ENCODE peak calls at places on chromosomes 13 and 19, in eight cellular contexts. One of them, this sample, is unnamed.

GRCh38 chr19:1066748-1067340 is at the start of gene ARHGAP45:
- DNase-seq in adrenal gland: no peak
- DNase-seq in Calu3: peak; percentile 49
- DNase-seq in ascending aorta: no peak
- DNase-seq in activated CD8-positive, alpha-beta T cell treated with anti-CD3 and anti-CD28 coated beads, Interleukin-2, amount 10 ng/mL, durations not matched to agents 7 days and 5 days: peak; percentile 90
- DNase-seq in EL: no peak
- DNase-seq in pancreas: no peak
- DNase-seq in activated T-cell treated with anti-CD3 and anti-CD28 coated beads for 1 hour: peak; percentile 78
- DNase-seq in this sample: peak; percentile 81

GRCh38 chr13:94415484-94415883 is 64.0 kb downstream of the DCT start:
- DNase-seq in EL: no peak
- DNase-seq in activated T-cell treated with anti-CD3 and anti-CD28 coated beads for 1 hour: no peak
- DNase-seq in activated CD8-positive, alpha-beta T cell treated with anti-CD3 and anti-CD28 coated beads, Interleukin-2, amount 10 ng/mL, durations not matched to agents 7 days and 5 days: no peak
- DNase-seq in Calu3: no peak
- DNase-seq in pancreas: no peak
- DNase-seq in adrenal gland: no peak
- DNase-seq in ascending aorta: no peak
- DNase-seq in this sample: no peak

GRCh38 chr13:43359536-43359935 is 336.1 kb downstream of the DNAJC15 start:
- DNase-seq in activated T-cell treated with anti-CD3 and anti-CD28 coated beads for 1 hour: no peak
- DNase-seq in Calu3: no peak
- DNase-seq in adrenal gland: no peak
- DNase-seq in pancreas: no peak
- DNase-seq in ascending aorta: no peak
- DNase-seq in activated CD8-positive, alpha-beta T cell treated with anti-CD3 and anti-CD28 coated beads, Interleukin-2, amount 10 ng/mL, durations not matched to agents 7 days and 5 days: no peak
- DNase-seq in EL: no peak
- DNase-seq in this sample: no peak

GRCh38 chr13:102724923-102725322 is 30.1 kb upstream of the METTL21C start:
- DNase-seq in activated CD8-positive, alpha-beta T cell treated with anti-CD3 and anti-CD28 coated beads, Interleukin-2, amount 10 ng/mL, durations not matched to agents 7 days and 5 days: peak; percentile 27
- DNase-seq in adrenal gland: no peak
- DNase-seq in ascending aorta: no peak
- DNase-seq in EL: peak; percentile 52
- DNase-seq in pancreas: no peak
- DNase-seq in activated T-cell treated with anti-CD3 and anti-CD28 coated beads for 1 hour: no peak
- DNase-seq in Calu3: peak; percentile 2
- DNase-seq in this sample: peak; percentile 18

GRCh38 chr13:19818223-19818842 is 35.6 kb upstream of the PSPC1 start:
- DNase-seq in adrenal gland: no peak
- DNase-seq in activated CD8-positive, alpha-beta T cell treated with anti-CD3 and anti-CD28 coated beads, Interleukin-2, amount 10 ng/mL, durations not matched to agents 7 days and 5 days: peak; percentile 38
- DNase-seq in EL: no peak
- DNase-seq in Calu3: peak; percentile 11
- DNase-seq in activated T-cell treated with anti-CD3 and anti-CD28 coated beads for 1 hour: peak; percentile 16
- DNase-seq in ascending aorta: no peak
- DNase-seq in pancreas: peak; percentile 70
- DNase-seq in this sample: no peak

GRCh38 chr19:49113762-49114629 is at the start of gene LIN7B:
- DNase-seq in adrenal gland: peak; percentile 50
- DNase-seq in activated CD8-positive, alpha-beta T cell treated with anti-CD3 and anti-CD28 coated beads, Interleukin-2, amount 10 ng/mL, durations not matched to agents 7 days and 5 days: peak; percentile 76
- DNase-seq in pancreas: peak; percentile 90
- DNase-seq in ascending aorta: no peak
- DNase-seq in Calu3: peak; percentile 91
- DNase-seq in activated T-cell treated with anti-CD3 and anti-CD28 coated beads for 1 hour: peak; percentile 62
- DNase-seq in EL: peak; percentile 80
- DNase-seq in this sample: peak; percentile 50

GRCh38 chr19:44689290-44690130 is 9.4 kb upstream of the CEACAM16 start:
- DNase-seq in Calu3: peak; percentile 91
- DNase-seq in adrenal gland: peak; percentile 78
- DNase-seq in activated T-cell treated with anti-CD3 and anti-CD28 coated beads for 1 hour: peak; percentile 84
- DNase-seq in pancreas: peak; percentile 92
- DNase-seq in ascending aorta: no peak
- DNase-seq in EL: peak; percentile 61
- DNase-seq in activated CD8-positive, alpha-beta T cell treated with anti-CD3 and anti-CD28 coated beads, Interleukin-2, amount 10 ng/mL, durations not matched to agents 7 days and 5 days: peak; percentile 85
- DNase-seq in this sample: peak; percentile 67

GRCh38 chr19:6811906-6812305 is 39.4 kb downstream of the VAV1 start:
- DNase-seq in EL: peak; percentile 72
- DNase-seq in adrenal gland: no peak
- DNase-seq in ascending aorta: no peak
- DNase-seq in activated CD8-positive, alpha-beta T cell treated with anti-CD3 and anti-CD28 coated beads, Interleukin-2, amount 10 ng/mL, durations not matched to agents 7 days and 5 days: no peak
- DNase-seq in Calu3: peak; percentile 41
- DNase-seq in pancreas: no peak
- DNase-seq in activated T-cell treated with anti-CD3 and anti-CD28 coated beads for 1 hour: no peak
- DNase-seq in this sample: peak; percentile 53

GRCh38 chr13:33119886-33120543 is 103.8 kb downstream of the KL start:
- DNase-seq in EL: peak; percentile 87
- DNase-seq in ascending aorta: no peak
- DNase-seq in pancreas: no peak
- DNase-seq in Calu3: no peak
- DNase-seq in activated T-cell treated with anti-CD3 and anti-CD28 coated beads for 1 hour: no peak
- DNase-seq in adrenal gland: no peak
- DNase-seq in activated CD8-positive, alpha-beta T cell treated with anti-CD3 and anti-CD28 coated beads, Interleukin-2, amount 10 ng/mL, durations not matched to agents 7 days and 5 days: no peak
- DNase-seq in this sample: no peak

GRCh38 chr13:83088858-83089257 is 793.4 kb downstream of the SLITRK1 start:
- DNase-seq in EL: no peak
- DNase-seq in activated T-cell treated with anti-CD3 and anti-CD28 coated beads for 1 hour: no peak
- DNase-seq in pancreas: no peak
- DNase-seq in activated CD8-positive, alpha-beta T cell treated with anti-CD3 and anti-CD28 coated beads, Interleukin-2, amount 10 ng/mL, durations not matched to agents 7 days and 5 days: no peak
- DNase-seq in adrenal gland: no peak
- DNase-seq in ascending aorta: no peak
- DNase-seq in Calu3: no peak
- DNase-seq in this sample: no peak

GRCh38 chr13:33494596-33495214 is 209.2 kb upstream of the STARD13 start:
- DNase-seq in pancreas: no peak
- DNase-seq in Calu3: no peak
- DNase-seq in activated T-cell treated with anti-CD3 and anti-CD28 coated beads for 1 hour: no peak
- DNase-seq in adrenal gland: no peak
- DNase-seq in ascending aorta: no peak
- DNase-seq in activated CD8-positive, alpha-beta T cell treated with anti-CD3 and anti-CD28 coated beads, Interleukin-2, amount 10 ng/mL, durations not matched to agents 7 days and 5 days: no peak
- DNase-seq in EL: peak; percentile 95
- DNase-seq in this sample: no peak

GRCh38 chr19:30163663-30164062 is 208.5 kb upstream of the ZNF536 start:
- DNase-seq in activated CD8-positive, alpha-beta T cell treated with anti-CD3 and anti-CD28 coated beads, Interleukin-2, amount 10 ng/mL, durations not matched to agents 7 days and 5 days: peak; percentile 17
- DNase-seq in pancreas: peak; percentile 20
- DNase-seq in adrenal gland: no peak
- DNase-seq in EL: no peak
- DNase-seq in ascending aorta: no peak
- DNase-seq in activated T-cell treated with anti-CD3 and anti-CD28 coated beads for 1 hour: no peak
- DNase-seq in Calu3: no peak
- DNase-seq in this sample: no peak

GRCh38 chr19:39943586-39943985 is 9.2 kb upstream of the FCGBP start:
- DNase-seq in Calu3: peak; percentile 38
- DNase-seq in adrenal gland: no peak
- DNase-seq in ascending aorta: no peak
- DNase-seq in pancreas: no peak
- DNase-seq in EL: no peak
- DNase-seq in activated T-cell treated with anti-CD3 and anti-CD28 coated beads for 1 hour: no peak
- DNase-seq in activated CD8-positive, alpha-beta T cell treated with anti-CD3 and anti-CD28 coated beads, Interleukin-2, amount 10 ng/mL, durations not matched to agents 7 days and 5 days: no peak
- DNase-seq in this sample: no peak

GRCh38 chr19:33293255-33294057 is 8.9 kb downstream of the CEBPA start:
- DNase-seq in adrenal gland: peak; percentile 8
- DNase-seq in activated CD8-positive, alpha-beta T cell treated with anti-CD3 and anti-CD28 coated beads, Interleukin-2, amount 10 ng/mL, durations not matched to agents 7 days and 5 days: no peak
- DNase-seq in ascending aorta: no peak
- DNase-seq in EL: peak; percentile 68
- DNase-seq in Calu3: no peak
- DNase-seq in pancreas: peak; percentile 56
- DNase-seq in activated T-cell treated with anti-CD3 and anti-CD28 coated beads for 1 hour: no peak
- DNase-seq in this sample: no peak

GRCh38 chr19:16070366-16070990 is 5.8 kb upstream of the TPM4 start:
- DNase-seq in EL: no peak
- DNase-seq in activated CD8-positive, alpha-beta T cell treated with anti-CD3 and anti-CD28 coated beads, Interleukin-2, amount 10 ng/mL, durations not matched to agents 7 days and 5 days: peak; percentile 92
- DNase-seq in ascending aorta: peak; percentile 75
- DNase-seq in activated T-cell treated with anti-CD3 and anti-CD28 coated beads for 1 hour: peak; percentile 79
- DNase-seq in pancreas: no peak
- DNase-seq in adrenal gland: peak; percentile 52
- DNase-seq in Calu3: peak; percentile 94
- DNase-seq in this sample: peak; percentile 88

GRCh38 chr13:110993788-110994187 is 78.9 kb upstream of the ANKRD10 start:
- DNase-seq in activated T-cell treated with anti-CD3 and anti-CD28 coated beads for 1 hour: no peak
- DNase-seq in adrenal gland: no peak
- DNase-seq in ascending aorta: no peak
- DNase-seq in Calu3: no peak
- DNase-seq in EL: no peak
- DNase-seq in pancreas: no peak
- DNase-seq in activated CD8-positive, alpha-beta T cell treated with anti-CD3 and anti-CD28 coated beads, Interleukin-2, amount 10 ng/mL, durations not matched to agents 7 days and 5 days: no peak
- DNase-seq in this sample: peak; percentile 9

GRCh38 chr13:48181482-48182145 is 51.4 kb upstream of the ITM2B start:
- DNase-seq in pancreas: no peak
- DNase-seq in Calu3: no peak
- DNase-seq in activated T-cell treated with anti-CD3 and anti-CD28 coated beads for 1 hour: no peak
- DNase-seq in activated CD8-positive, alpha-beta T cell treated with anti-CD3 and anti-CD28 coated beads, Interleukin-2, amount 10 ng/mL, durations not matched to agents 7 days and 5 days: no peak
- DNase-seq in ascending aorta: no peak
- DNase-seq in EL: no peak
- DNase-seq in adrenal gland: no peak
- DNase-seq in this sample: no peak

GRCh38 chr19:22617614-22618325 is 16.4 kb upstream of the ZNF492 start:
- DNase-seq in adrenal gland: no peak
- DNase-seq in Calu3: no peak
- DNase-seq in activated CD8-positive, alpha-beta T cell treated with anti-CD3 and anti-CD28 coated beads, Interleukin-2, amount 10 ng/mL, durations not matched to agents 7 days and 5 days: no peak
- DNase-seq in pancreas: no peak
- DNase-seq in EL: no peak
- DNase-seq in ascending aorta: no peak
- DNase-seq in activated T-cell treated with anti-CD3 and anti-CD28 coated beads for 1 hour: no peak
- DNase-seq in this sample: no peak

GRCh38 chr13:79307866-79308298 is 98.2 kb downstream of the RBM26 start:
- DNase-seq in activated CD8-positive, alpha-beta T cell treated with anti-CD3 and anti-CD28 coated beads, Interleukin-2, amount 10 ng/mL, durations not matched to agents 7 days and 5 days: no peak
- DNase-seq in adrenal gland: peak; percentile 25
- DNase-seq in activated T-cell treated with anti-CD3 and anti-CD28 coated beads for 1 hour: no peak
- DNase-seq in ascending aorta: no peak
- DNase-seq in EL: peak; percentile 19
- DNase-seq in pancreas: no peak
- DNase-seq in Calu3: no peak
- DNase-seq in this sample: no peak

GRCh38 chr19:45249261-45250033 is 1.6 kb upstream of the MARK4 start:
- DNase-seq in adrenal gland: no peak
- DNase-seq in activated CD8-positive, alpha-beta T cell treated with anti-CD3 and anti-CD28 coated beads, Interleukin-2, amount 10 ng/mL, durations not matched to agents 7 days and 5 days: no peak
- DNase-seq in activated T-cell treated with anti-CD3 and anti-CD28 coated beads for 1 hour: no peak
- DNase-seq in ascending aorta: no peak
- DNase-seq in Calu3: no peak
- DNase-seq in pancreas: no peak
- DNase-seq in EL: no peak
- DNase-seq in this sample: no peak

GRCh38 chr19:750640-751423 is at the start of gene MISP:
- DNase-seq in Calu3: peak; percentile 94
- DNase-seq in activated CD8-positive, alpha-beta T cell treated with anti-CD3 and anti-CD28 coated beads, Interleukin-2, amount 10 ng/mL, durations not matched to agents 7 days and 5 days: no peak
- DNase-seq in ascending aorta: no peak
- DNase-seq in activated T-cell treated with anti-CD3 and anti-CD28 coated beads for 1 hour: no peak
- DNase-seq in EL: no peak
- DNase-seq in pancreas: peak; percentile 72
- DNase-seq in adrenal gland: no peak
- DNase-seq in this sample: no peak

GRCh38 chr19:38729653-38730469 is 14.4 kb downstream of the CAPN12 start:
- DNase-seq in activated CD8-positive, alpha-beta T cell treated with anti-CD3 and anti-CD28 coated beads, Interleukin-2, amount 10 ng/mL, durations not matched to agents 7 days and 5 days: peak; percentile 82
- DNase-seq in activated T-cell treated with anti-CD3 and anti-CD28 coated beads for 1 hour: peak; percentile 74
- DNase-seq in Calu3: peak; percentile 92
- DNase-seq in ascending aorta: no peak
- DNase-seq in EL: peak; percentile 65
- DNase-seq in pancreas: peak; percentile 89
- DNase-seq in adrenal gland: peak; percentile 77
- DNase-seq in this sample: peak; percentile 27

GRCh38 chr19:55165952-55166529 is 372 bp downstream of the DNAAF3 start:
- DNase-seq in pancreas: peak; percentile 78
- DNase-seq in Calu3: peak; percentile 94
- DNase-seq in ascending aorta: no peak
- DNase-seq in adrenal gland: peak; percentile 79
- DNase-seq in activated T-cell treated with anti-CD3 and anti-CD28 coated beads for 1 hour: no peak
- DNase-seq in activated CD8-positive, alpha-beta T cell treated with anti-CD3 and anti-CD28 coated beads, Interleukin-2, amount 10 ng/mL, durations not matched to agents 7 days and 5 days: peak; percentile 72
- DNase-seq in EL: peak; percentile 82
- DNase-seq in this sample: no peak

GRCh38 chr19:33368074-33368864 is 5.2 kb upstream of the CEBPG start:
- DNase-seq in Calu3: no peak
- DNase-seq in EL: peak; percentile 63
- DNase-seq in adrenal gland: no peak
- DNase-seq in activated T-cell treated with anti-CD3 and anti-CD28 coated beads for 1 hour: no peak
- DNase-seq in ascending aorta: no peak
- DNase-seq in activated CD8-positive, alpha-beta T cell treated with anti-CD3 and anti-CD28 coated beads, Interleukin-2, amount 10 ng/mL, durations not matched to agents 7 days and 5 days: no peak
- DNase-seq in pancreas: no peak
- DNase-seq in this sample: peak; percentile 22

GRCh38 chr13:99151516-99151915 is 49.1 kb upstream of the UBAC2 start:
- DNase-seq in Calu3: no peak
- DNase-seq in pancreas: no peak
- DNase-seq in adrenal gland: no peak
- DNase-seq in activated T-cell treated with anti-CD3 and anti-CD28 coated beads for 1 hour: no peak
- DNase-seq in EL: peak; percentile 86
- DNase-seq in ascending aorta: no peak
- DNase-seq in activated CD8-positive, alpha-beta T cell treated with anti-CD3 and anti-CD28 coated beads, Interleukin-2, amount 10 ng/mL, durations not matched to agents 7 days and 5 days: no peak
- DNase-seq in this sample: no peak

GRCh38 chr19:1755467-1756155 is 2.3 kb downstream of the ONECUT3 start:
- DNase-seq in activated CD8-positive, alpha-beta T cell treated with anti-CD3 and anti-CD28 coated beads, Interleukin-2, amount 10 ng/mL, durations not matched to agents 7 days and 5 days: no peak
- DNase-seq in ascending aorta: no peak
- DNase-seq in adrenal gland: no peak
- DNase-seq in Calu3: no peak
- DNase-seq in EL: no peak
- DNase-seq in activated T-cell treated with anti-CD3 and anti-CD28 coated beads for 1 hour: no peak
- DNase-seq in pancreas: no peak
- DNase-seq in this sample: no peak

GRCh38 chr19:16266586-16266942 is 58.1 kb upstream of the KLF2 start:
- DNase-seq in activated T-cell treated with anti-CD3 and anti-CD28 coated beads for 1 hour: peak; percentile 33
- DNase-seq in ascending aorta: no peak
- DNase-seq in Calu3: no peak
- DNase-seq in EL: no peak
- DNase-seq in activated CD8-positive, alpha-beta T cell treated with anti-CD3 and anti-CD28 coated beads, Interleukin-2, amount 10 ng/mL, durations not matched to agents 7 days and 5 days: peak; percentile 89
- DNase-seq in pancreas: no peak
- DNase-seq in adrenal gland: no peak
- DNase-seq in this sample: peak; percentile 57

GRCh38 chr19:49421039-49421877 is 2.0 kb downstream of the PTH2 start:
- DNase-seq in pancreas: peak; percentile 77
- DNase-seq in activated T-cell treated with anti-CD3 and anti-CD28 coated beads for 1 hour: no peak
- DNase-seq in EL: peak; percentile 61
- DNase-seq in ascending aorta: no peak
- DNase-seq in Calu3: no peak
- DNase-seq in adrenal gland: peak; percentile 59
- DNase-seq in activated CD8-positive, alpha-beta T cell treated with anti-CD3 and anti-CD28 coated beads, Interleukin-2, amount 10 ng/mL, durations not matched to agents 7 days and 5 days: peak; percentile 55
- DNase-seq in this sample: no peak

GRCh38 chr13:74661851-74662250 is 527.6 kb upstream of the KLF12 start:
- DNase-seq in pancreas: no peak
- DNase-seq in adrenal gland: no peak
- DNase-seq in EL: peak; percentile 80
- DNase-seq in activated T-cell treated with anti-CD3 and anti-CD28 coated beads for 1 hour: no peak
- DNase-seq in ascending aorta: no peak
- DNase-seq in activated CD8-positive, alpha-beta T cell treated with anti-CD3 and anti-CD28 coated beads, Interleukin-2, amount 10 ng/mL, durations not matched to agents 7 days and 5 days: no peak
- DNase-seq in Calu3: no peak
- DNase-seq in this sample: no peak